ENCODE peak calls at places on chromosome 18, in eight cellular contexts. T is activated CD4-positive, alpha-beta T cell treated with anti-CD3 and anti-CD28 coated beads, Interleukin-2, amount 10 ng/mL, durations not matched to agents 24 days and 14 days; X is NCI-H1105 treated with DMSO at 0.1 percent for 48 hours; I is SW480; M is K562; C is AG10803; A is AG20443; W is activated effector memory CD4-positive, alpha-beta T cell treated with anti-CD3 and anti-CD28 coated beads, Interleukin-2, amount 50 U/mL, for 16 hours. V is an unnamed sample.

GRCh38 chr18:49013961-49014604 is 63.3 kb upstream of the SMAD7 start:
- DNase-seq in I (no peak), T (no peak), M (peak; percentile 21), A (no peak), W (peak; percentile 50), C (no peak), X (no peak), V (no peak)

GRCh38 chr18:74683573-74683972 is 85.9 kb downstream of the ZNF407 start:
- DNase-seq in X (peak; percentile 28), W (no peak), T (no peak), C (no peak), A (no peak), I (no peak), M (no peak), V (no peak)

GRCh38 chr18:46335551-46336059 is 231.4 kb downstream of the HAUS1 start:
- DNase-seq in X (no peak), I (no peak), W (no peak), M (no peak), C (no peak), A (no peak), T (no peak), V (no peak)

GRCh38 chr18:34767601-34768027 is 57.5 kb downstream of the DTNA start:
- DNase-seq in X (no peak), M (no peak), W (no peak), I (no peak), A (peak; percentile 58), T (no peak), C (peak; percentile 93), V (no peak)

GRCh38 chr18:13710460-13710859 is 15.9 kb downstream of the FAM210A start:
- DNase-seq in T (peak; percentile 32), X (no peak), C (peak; percentile 2), W (no peak), M (no peak), A (no peak), I (no peak), V (no peak)

GRCh38 chr18:55908790-55909408 is 320.9 kb upstream of the TCF4 start:
- DNase-seq in C (peak; percentile 39), I (no peak), T (no peak), A (no peak), X (no peak), W (no peak), M (no peak), V (no peak)

GRCh38 chr18:79952457-79952995 is 1.1 kb upstream of the SLC66A2 start:
- DNase-seq in T (no peak), M (no peak), X (no peak), A (no peak), W (peak; percentile 55), I (no peak), C (no peak), V (no peak)

GRCh38 chr18:48206887-48207286 is 202.3 kb downstream of the ZBTB7C start:
- DNase-seq in T (no peak), W (no peak), M (no peak), A (no peak), X (no peak), I (no peak), C (no peak), V (no peak)

GRCh38 chr18:28723506-28723905 is 546.6 kb upstream of the CDH2 start:
- DNase-seq in A (no peak), I (no peak), T (no peak), W (no peak), M (no peak), C (no peak), X (no peak), V (no peak)

GRCh38 chr18:36572135-36572856 is 256.5 kb downstream of the TPGS2 start:
- DNase-seq in X (peak; percentile 25), M (peak; percentile 57), W (no peak), A (peak; percentile 72), T (peak; percentile 72), I (peak; percentile 32), C (peak; percentile 66), V (peak; percentile 79)

GRCh38 chr18:66553824-66554223 is 50.1 kb downstream of the CDH19 start:
- DNase-seq in I (peak; percentile 5), A (no peak), W (no peak), T (no peak), C (no peak), X (no peak), M (no peak), V (no peak)

GRCh38 chr18:76476665-76477561 is 18.1 kb downstream of the ZNF516 start:
- DNase-seq in T (no peak), X (no peak), W (no peak), C (peak; percentile 92), M (peak; percentile 29), A (peak; percentile 65), I (peak; percentile 48), V (peak; percentile 42)

GRCh38 chr18:7575465-7576026 is 8.4 kb downstream of the PTPRM start:
- DNase-seq in I (no peak), A (peak; percentile 22), M (no peak), X (no peak), C (peak; percentile 49), W (no peak), T (no peak), V (no peak)

GRCh38 chr18:26864658-26865057 is 849 bp downstream of the AQP4 start:
- DNase-seq in T (no peak), C (no peak), I (no peak), M (no peak), X (no peak), W (no peak), A (no peak), V (peak; percentile 52)

GRCh38 chr18:76496200-76496890 is 1.3 kb upstream of the ZNF516 start:
- DNase-seq in X (no peak), I (no peak), T (peak; percentile 67), C (peak; percentile 71), M (peak; percentile 33), A (peak; percentile 70), W (peak; percentile 72), V (peak; percentile 89)

GRCh38 chr18:48940854-48941531 is 9.8 kb downstream of the SMAD7 start:
- DNase-seq in W (peak; percentile 91), I (peak; percentile 51), A (no peak), C (no peak), X (no peak), T (peak; percentile 94), M (no peak), V (no peak)